ENCODE peak calls at places on chromosomes 7 and 10, in eight cellular contexts. J is left ventricle myocardium inferior; E is fibroblast of lung; X is activated CD8-positive, alpha-beta T cell treated with anti-CD3 and anti-CD28 coated beads for 36 hours; Q is esophagus muscularis mucosa; U is progenitor cell of endocrine pancreas; D is body of pancreas; B is tibial artery. F is an unnamed sample.

GRCh38 chr10:36023939-36024338 is 381.8 kb upstream of the FZD8 start:
- DNase-seq in X (no peak), U (no peak), B (no peak), E (peak), Q (no peak), J (no peak), D (peak), F (no peak)

GRCh38 chr7:3461923-3462322 is 160.9 kb downstream of the SDK1 start:
- DNase-seq in X (peak), B (no peak), E (no peak), D (no peak), Q (no peak), J (no peak), U (no peak), F (no peak)

GRCh38 chr7:110358028-110358427 is 732.9 kb upstream of the LRRN3 start:
- DNase-seq in E (peak), Q (no peak), X (no peak), J (no peak), B (no peak), U (no peak), D (no peak), F (no peak)

GRCh38 chr7:103988468-103989199 is 824 bp downstream of the RELN start:
- DNase-seq in Q (no peak), J (no peak), E (peak), B (no peak), D (no peak), X (no peak), U (no peak), F (peak)

GRCh38 chr7:131325179-131325840 is 2.4 kb upstream of the MKLN1 start:
- DNase-seq in B (no peak), X (peak), J (no peak), E (no peak), D (no peak), Q (no peak), U (no peak), F (no peak)

GRCh38 chr7:130960208-130960988 is 226.4 kb upstream of the KLF14 start:
- DNase-seq in D (no peak), Q (no peak), B (no peak), U (no peak), X (peak), J (no peak), E (peak), F (no peak)

GRCh38 chr10:114525368-114525949 is 121.2 kb upstream of the AFAP1L2 start:
- DNase-seq in Q (no peak), E (no peak), D (no peak), J (no peak), X (no peak), U (no peak), B (no peak), F (no peak)

GRCh38 chr10:43273543-43273942 is 6.7 kb upstream of the RASGEF1A start:
- DNase-seq in E (no peak), B (no peak), U (no peak), X (no peak), J (no peak), D (no peak), Q (no peak), F (no peak)

GRCh38 chr7:104967595-104967994 is 46.4 kb upstream of the KMT2E start:
- DNase-seq in Q (no peak), E (no peak), J (no peak), D (no peak), U (no peak), B (no peak), X (no peak), F (no peak)

GRCh38 chr10:13634207-13634606 is 47.4 kb downstream of the PRPF18 start:
- DNase-seq in Q (no peak), E (no peak), U (no peak), J (no peak), X (no peak), D (no peak), B (no peak), F (no peak)

DNA sequence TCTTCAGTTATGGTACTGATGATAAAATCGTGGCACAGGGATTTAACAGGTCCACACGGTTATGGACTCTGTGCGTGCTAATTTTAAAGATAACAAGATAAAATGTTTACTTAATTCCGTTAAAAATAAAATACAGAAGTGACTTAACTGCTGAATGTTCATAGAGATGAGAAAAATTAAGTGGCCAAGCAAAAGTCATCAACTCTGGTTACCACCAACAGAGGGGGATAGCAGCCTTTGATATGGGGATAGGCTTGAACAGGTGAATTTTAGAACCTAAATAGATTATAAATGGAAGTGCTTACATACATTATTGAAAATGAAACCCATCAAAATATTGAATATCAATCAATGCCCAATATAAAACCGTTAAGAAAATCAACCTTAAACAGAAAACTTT is 245.0 kb downstream of the WDR37 start:
- DNase-seq in Q (no peak), E (no peak), B (no peak), J (no peak), D (no peak), X (no peak), U (no peak), F (no peak)
- TF ChIP-seq CTCF in Q (no peak), E (no peak), B (no peak), J (no peak), D (peak), X (no peak), U (no peak), F (no peak)

GRCh38 chr7:18590744-18591340 is 95.3 kb downstream of the HDAC9 start:
- DNase-seq in U (no peak), X (no peak), B (no peak), D (no peak), J (no peak), Q (no peak), E (peak), F (no peak)
- TF ChIP-seq CTCF in U (peak), X (peak), B (peak), D (peak), J (peak), Q (peak), E (peak), F (peak)

GRCh38 chr10:103397191-103397825 is 882 bp downstream of the PDCD11 start:
- DNase-seq in E (no peak), D (peak), Q (no peak), X (no peak), J (no peak), B (no peak), U (no peak), F (no peak)

GRCh38 chr10:103394180-103394579 is 2.1 kb downstream of the ATP5MK start:
- DNase-seq in X (peak), Q (no peak), J (no peak), B (no peak), D (no peak), E (no peak), U (no peak), F (no peak)

GRCh38 chr10:103395754-103396066 is 565 bp downstream of the ATP5MK start:
- DNase-seq in U (no peak), X (no peak), D (no peak), Q (no peak), J (no peak), B (no peak), E (peak), F (no peak)

GRCh38 chr10:103396789-103397087 is 312 bp downstream of the PDCD11 start:
- DNase-seq in J (no peak), Q (no peak), E (no peak), D (no peak), U (no peak), B (no peak), X (no peak), F (no peak)

DNA sequence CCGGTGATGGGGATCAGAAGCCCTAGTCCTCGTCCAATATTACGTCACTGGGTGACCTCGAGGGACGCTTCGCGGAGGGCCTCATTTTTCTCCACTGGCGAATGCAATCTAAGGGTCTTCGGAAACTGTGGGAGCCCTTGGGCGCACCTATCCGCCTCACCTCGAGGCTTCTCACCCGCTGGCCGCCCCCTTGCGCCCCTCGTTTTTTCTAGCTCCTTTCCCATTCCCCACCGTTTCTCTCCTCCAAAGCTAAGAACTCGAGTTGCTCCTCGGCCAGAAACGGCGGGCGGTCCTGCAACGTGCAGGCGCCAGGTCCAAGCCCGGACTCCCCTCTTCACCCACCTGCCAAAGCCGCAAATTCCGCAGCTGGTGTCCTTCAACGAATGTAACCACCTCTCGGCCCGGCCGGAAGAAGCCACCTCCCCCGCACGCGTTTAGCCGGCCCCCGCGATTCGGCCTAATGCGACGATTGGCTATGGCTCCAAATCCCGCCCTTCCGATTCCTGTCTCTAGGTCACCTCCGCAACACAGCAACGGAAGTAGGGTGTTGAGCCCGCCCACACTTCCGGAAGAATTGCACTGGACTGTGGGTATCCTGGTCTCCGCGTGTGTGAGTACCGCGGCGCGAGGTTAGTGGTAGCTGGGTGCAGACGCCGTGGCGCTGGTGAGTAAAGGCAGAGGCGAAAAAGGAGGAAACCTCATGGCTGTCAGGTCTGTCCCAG is at the start of the genes ATP5MK and PDCD11:
- DNase-seq in B (peak), Q (peak), X (peak), D (peak), U (peak), J (peak), E (peak), F (peak)
- TF ChIP-seq CTCF in B (no peak), Q (peak), X (no peak), D (no peak), U (peak), J (peak), E (peak), F (no peak)

GRCh38 chr7:101664893-101665471 is 35.9 kb upstream of the MYL10 start:
- DNase-seq in D (no peak), B (no peak), J (no peak), X (no peak), E (no peak), U (no peak), Q (no peak), F (no peak)
- TF ChIP-seq CTCF in D (no peak), B (no peak), J (no peak), X (no peak), E (no peak), U (no peak), Q (no peak), F (no peak)

GRCh38 chr10:28311104-28311503 is 8.2 kb upstream of the MPP7 start:
- DNase-seq in Q (no peak), E (no peak), U (no peak), B (no peak), D (no peak), J (no peak), X (no peak), F (no peak)
- TF ChIP-seq CTCF in Q (no peak), E (no peak), U (no peak), B (no peak), D (no peak), J (no peak), X (no peak), F (no peak)

GRCh38 chr10:116120688-116121087 is 152.3 kb downstream of the GFRA1 start:
- DNase-seq in X (peak), Q (peak), D (no peak), E (no peak), B (no peak), U (no peak), J (no peak), F (peak)
- TF ChIP-seq CTCF in X (peak), Q (no peak), D (no peak), E (no peak), B (no peak), U (peak), J (no peak), F (peak)

GRCh38 chr7:143388491-143389101 is 7.5 kb downstream of the ZYX start:
- DNase-seq in Q (no peak), U (no peak), B (no peak), J (no peak), E (no peak), X (no peak), D (no peak), F (no peak)
- TF ChIP-seq CTCF in Q (no peak), U (no peak), B (no peak), J (no peak), E (no peak), X (no peak), D (no peak), F (no peak)

GRCh38 chr7:113294750-113295149 is 176.4 kb upstream of the SMIM30 start:
- DNase-seq in B (no peak), Q (no peak), J (no peak), X (no peak), E (no peak), U (no peak), D (no peak), F (no peak)
- TF ChIP-seq CTCF in B (no peak), Q (no peak), J (no peak), X (no peak), E (no peak), U (no peak), D (no peak), F (no peak)

GRCh38 chr10:101438881-101439391 is 85.0 kb downstream of the BTRC start:
- DNase-seq in X (no peak), Q (no peak), D (no peak), U (no peak), B (no peak), E (peak), J (no peak), F (no peak)

GRCh38 chr10:101444499-101444898 is 90.5 kb downstream of the BTRC start:
- DNase-seq in J (no peak), X (no peak), Q (no peak), B (no peak), E (no peak), U (no peak), D (no peak), F (no peak)

GRCh38 chr10:101444058-101444457 is 90.1 kb downstream of the BTRC start:
- DNase-seq in U (no peak), E (peak), Q (no peak), J (no peak), D (no peak), X (no peak), B (no peak), F (no peak)

GRCh38 chr10:101442456-101442800 is 88.5 kb downstream of the BTRC start:
- DNase-seq in E (no peak), Q (no peak), X (no peak), D (no peak), B (no peak), U (no peak), J (no peak), F (no peak)

GRCh38 chr10:101441539-101442455 is 87.8 kb downstream of the BTRC start:
- DNase-seq in B (no peak), U (no peak), E (peak), X (peak), D (peak), Q (no peak), J (no peak), F (peak)
- TF ChIP-seq CTCF in B (peak), U (peak), E (peak), X (peak), D (peak), Q (peak), J (peak), F (peak)

GRCh38 chr7:57868771-57869483 is 418.9 kb downstream of the ZNF716 start:
- DNase-seq in B (no peak), E (no peak), U (no peak), J (no peak), Q (no peak), X (no peak), D (peak), F (no peak)

DNA sequence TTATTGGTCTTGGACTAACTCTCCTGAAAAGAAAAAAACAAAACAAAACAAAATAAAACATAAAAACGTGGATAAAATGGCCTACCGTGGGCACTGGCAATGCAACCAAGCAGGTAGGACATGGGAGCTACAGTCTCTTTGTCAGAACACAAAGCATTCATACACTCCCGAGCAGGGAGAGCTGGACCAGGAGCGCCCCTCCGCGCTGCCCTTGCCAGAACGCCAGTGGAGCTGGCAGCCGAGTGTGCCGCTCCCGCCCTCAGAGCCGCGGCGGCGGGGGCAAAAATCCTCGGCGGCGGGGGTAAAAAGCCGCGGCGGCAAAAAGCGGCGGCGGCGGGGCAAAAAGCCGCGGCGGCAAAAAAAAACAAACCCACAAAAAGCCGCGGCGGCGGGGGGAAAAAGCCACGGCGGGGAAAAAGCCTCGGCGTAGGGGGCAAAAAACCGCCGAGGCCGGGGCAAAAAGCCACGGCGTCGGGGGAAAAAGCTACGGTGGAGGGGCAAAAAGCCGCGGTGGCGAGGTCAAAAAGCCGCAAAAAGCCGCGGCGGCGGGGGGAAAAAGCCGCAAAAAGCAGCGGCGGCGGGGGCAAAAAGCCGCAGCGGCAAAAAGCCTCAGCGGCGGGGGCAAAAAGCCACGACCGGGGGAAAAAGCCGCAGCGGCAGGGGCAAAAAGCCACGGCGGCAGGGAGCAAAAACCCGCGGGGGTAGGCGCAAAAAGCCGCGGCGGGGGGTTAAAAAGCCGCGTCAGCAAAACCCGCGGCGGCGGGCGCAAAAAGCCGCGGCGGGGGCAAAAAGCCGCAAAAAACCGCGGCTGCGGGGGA is 418.1 kb downstream of the ZNF716 start:
- DNase-seq in X (no peak), E (no peak), Q (no peak), U (no peak), D (peak), J (peak), B (no peak), F (no peak)
- TF ChIP-seq CTCF in X (no peak), E (no peak), Q (no peak), U (no peak), D (no peak), J (no peak), B (no peak), F (no peak)

F was measured in endothelial cell.